ENCODE peak calls at places on chromosome 7, in ten cellular contexts. One of them, this sample, is unnamed.

GRCh38 chr7:146606628-146607027 is 490.0 kb downstream of the CNTNAP2 start:
- DNase-seq in aorta: no peak
- DNase-seq in fibroblast of lung: no peak
- DNase-seq in mucosa of descending colon: no peak
- DNase-seq in ovary: no peak
- DNase-seq in IMR-90: no peak
- DNase-seq in psoas muscle: no peak
- DNase-seq in sigmoid colon: no peak
- DNase-seq in stomach: no peak
- DNase-seq in neuronal stem cell: no peak
- DNase-seq in this sample: no peak

GRCh38 chr7:131546583-131547111 is 9.8 kb downstream of the PODXL start:
- DNase-seq in aorta: no peak
- DNase-seq in mucosa of descending colon: no peak
- DNase-seq in sigmoid colon: peak; percentile 57
- DNase-seq in psoas muscle: no peak
- DNase-seq in ovary: no peak
- DNase-seq in stomach: no peak
- DNase-seq in neuronal stem cell: peak; percentile 46
- DNase-seq in IMR-90: no peak
- DNase-seq in fibroblast of lung: no peak
- DNase-seq in this sample: peak; percentile 16

GRCh38 chr7:148624735-148625134 is 34.2 kb downstream of the C7orf33 start:
- DNase-seq in aorta: no peak
- DNase-seq in mucosa of descending colon: no peak
- DNase-seq in stomach: no peak
- DNase-seq in neuronal stem cell: no peak
- DNase-seq in fibroblast of lung: no peak
- DNase-seq in IMR-90: no peak
- DNase-seq in ovary: no peak
- DNase-seq in psoas muscle: no peak
- DNase-seq in sigmoid colon: no peak
- DNase-seq in this sample: no peak

GRCh38 chr7:96016735-96017134 is 244.4 kb downstream of the DYNC1I1 start:
- DNase-seq in aorta: no peak
- DNase-seq in fibroblast of lung: no peak
- DNase-seq in IMR-90: no peak
- DNase-seq in sigmoid colon: no peak
- DNase-seq in neuronal stem cell: no peak
- DNase-seq in stomach: no peak
- DNase-seq in mucosa of descending colon: no peak
- DNase-seq in psoas muscle: no peak
- DNase-seq in ovary: no peak
- DNase-seq in this sample: no peak

GRCh38 chr7:108408294-108409004 is 47.8 kb downstream of the NRCAM start:
- DNase-seq in sigmoid colon: no peak
- DNase-seq in ovary: no peak
- DNase-seq in aorta: no peak
- DNase-seq in IMR-90: no peak
- DNase-seq in stomach: no peak
- DNase-seq in mucosa of descending colon: no peak
- DNase-seq in fibroblast of lung: peak; percentile 34
- DNase-seq in neuronal stem cell: no peak
- DNase-seq in psoas muscle: no peak
- DNase-seq in this sample: no peak

GRCh38 chr7:81684513-81685262 is 85.2 kb downstream of the HGF start:
- DNase-seq in aorta: peak; percentile 98
- DNase-seq in neuronal stem cell: peak; percentile 20
- DNase-seq in sigmoid colon: peak; percentile 98
- DNase-seq in ovary: peak; percentile 65
- DNase-seq in mucosa of descending colon: peak; percentile 51
- DNase-seq in fibroblast of lung: peak; percentile 100
- DNase-seq in IMR-90: peak; percentile 100
- DNase-seq in stomach: peak; percentile 79
- DNase-seq in psoas muscle: peak; percentile 88
- DNase-seq in this sample: no peak

GRCh38 chr7:26156454-26157365 is 4.7 kb downstream of the NFE2L3 start:
- DNase-seq in stomach: no peak
- DNase-seq in neuronal stem cell: no peak
- DNase-seq in aorta: no peak
- DNase-seq in sigmoid colon: no peak
- DNase-seq in psoas muscle: no peak
- DNase-seq in ovary: no peak
- DNase-seq in mucosa of descending colon: no peak
- DNase-seq in fibroblast of lung: peak; percentile 89
- DNase-seq in IMR-90: peak; percentile 97
- DNase-seq in this sample: peak; percentile 57

GRCh38 chr7:134357486-134357885 is 40.8 kb upstream of the SLC35B4 start:
- DNase-seq in mucosa of descending colon: no peak
- DNase-seq in fibroblast of lung: no peak
- DNase-seq in aorta: no peak
- DNase-seq in IMR-90: no peak
- DNase-seq in psoas muscle: no peak
- DNase-seq in neuronal stem cell: no peak
- DNase-seq in sigmoid colon: no peak
- DNase-seq in stomach: no peak
- DNase-seq in ovary: no peak
- DNase-seq in this sample: no peak

GRCh38 chr7:25774675-25775074 is 377.3 kb upstream of the NFE2L3 start:
- DNase-seq in psoas muscle: no peak
- DNase-seq in ovary: no peak
- DNase-seq in sigmoid colon: no peak
- DNase-seq in aorta: no peak
- DNase-seq in stomach: no peak
- DNase-seq in neuronal stem cell: no peak
- DNase-seq in mucosa of descending colon: no peak
- DNase-seq in IMR-90: no peak
- DNase-seq in fibroblast of lung: no peak
- DNase-seq in this sample: no peak

GRCh38 chr7:22344655-22345054 is 12.3 kb downstream of the RAPGEF5 start:
- DNase-seq in mucosa of descending colon: no peak
- DNase-seq in fibroblast of lung: no peak
- DNase-seq in aorta: no peak
- DNase-seq in IMR-90: no peak
- DNase-seq in sigmoid colon: no peak
- DNase-seq in neuronal stem cell: no peak
- DNase-seq in psoas muscle: no peak
- DNase-seq in ovary: no peak
- DNase-seq in stomach: no peak
- DNase-seq in this sample: no peak
- H3K4me1 ChIP-seq in mucosa of descending colon: peaks cover 14% of the 10 kb centered on the region
- H3K4me1 ChIP-seq in fibroblast of lung: no peaks in the 10 kb centered on the region
- H3K4me1 ChIP-seq in aorta: no peaks in the 10 kb centered on the region
- H3K4me1 ChIP-seq in IMR-90: no peaks in the 10 kb centered on the region
- H3K4me1 ChIP-seq in sigmoid colon: no peaks in the 10 kb centered on the region
- H3K4me1 ChIP-seq in neuronal stem cell: no peaks in the 10 kb centered on the region
- H3K4me1 ChIP-seq in psoas muscle: no peaks in the 10 kb centered on the region
- H3K4me1 ChIP-seq in ovary: no peaks in the 10 kb centered on the region
- H3K4me1 ChIP-seq in stomach: no peaks in the 10 kb centered on the region
- H3K4me1 ChIP-seq in this sample: no peaks in the 10 kb centered on the region

DNA sequence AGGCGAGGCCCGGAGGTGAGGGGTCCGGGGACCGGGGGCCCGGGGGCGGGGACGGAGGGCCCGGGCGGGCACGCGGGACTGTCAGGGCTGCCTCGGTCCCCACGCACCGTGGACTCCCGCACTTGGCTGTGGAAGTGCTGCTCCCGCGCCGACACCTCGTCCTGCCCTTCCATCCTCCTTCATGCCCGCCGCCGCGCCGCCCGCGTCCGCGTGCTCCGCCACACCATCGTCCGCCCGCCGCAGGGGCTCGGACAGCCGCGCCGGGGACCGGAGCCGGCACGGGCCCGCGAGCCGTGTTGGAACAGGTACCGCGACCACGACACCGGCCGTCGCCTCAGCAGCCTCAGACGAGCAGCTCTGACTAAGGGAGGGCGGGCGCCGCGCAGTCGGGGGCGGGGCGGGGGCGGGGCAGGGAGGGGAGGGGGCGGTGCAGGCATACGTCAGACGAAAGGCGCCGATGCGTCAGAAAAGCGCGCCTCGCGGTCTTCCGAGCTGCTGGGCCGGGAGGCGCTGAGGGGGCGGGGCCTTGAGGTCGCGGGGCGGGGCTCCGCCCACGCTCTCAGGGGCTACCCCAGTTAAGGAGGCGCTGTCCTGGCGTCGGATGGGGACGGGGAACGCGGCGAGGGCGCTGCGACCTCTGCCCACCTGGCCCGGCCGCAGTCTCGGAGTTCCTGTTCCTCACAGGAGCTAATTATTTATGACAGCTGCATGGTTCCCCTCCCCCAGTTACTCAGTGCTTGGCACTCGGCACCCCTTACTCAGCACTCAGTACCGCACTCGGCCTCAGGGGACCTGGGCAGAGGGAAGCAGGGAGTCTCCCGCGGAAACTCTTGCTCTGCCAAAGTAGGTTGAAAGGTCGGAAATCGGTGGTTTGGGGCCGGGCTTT is at the start of gene LMBR1:
- DNase-seq in IMR-90: peak; percentile 94
- DNase-seq in psoas muscle: peak; percentile 94
- DNase-seq in stomach: peak; percentile 96
- DNase-seq in sigmoid colon: peak; percentile 97
- DNase-seq in neuronal stem cell: peak; percentile 95
- DNase-seq in aorta: peak; percentile 94
- DNase-seq in mucosa of descending colon: peak; percentile 97
- DNase-seq in fibroblast of lung: peak; percentile 96
- DNase-seq in ovary: peak; percentile 95
- DNase-seq in this sample: peak; percentile 96
- H3K36me3 ChIP-seq in IMR-90: no peaks in the 10 kb centered on the region
- H3K36me3 ChIP-seq in psoas muscle: no peaks in the 10 kb centered on the region
- H3K36me3 ChIP-seq in stomach: no peaks in the 10 kb centered on the region
- H3K36me3 ChIP-seq in sigmoid colon: no peaks in the 10 kb centered on the region
- H3K36me3 ChIP-seq in neuronal stem cell: no peaks in the 10 kb centered on the region
- H3K36me3 ChIP-seq in aorta: no peaks in the 10 kb centered on the region
- H3K36me3 ChIP-seq in mucosa of descending colon: no peaks in the 10 kb centered on the region
- H3K36me3 ChIP-seq in fibroblast of lung: no peaks in the 10 kb centered on the region
- H3K36me3 ChIP-seq in ovary: no peaks in the 10 kb centered on the region
- H3K36me3 ChIP-seq in this sample: no peaks in the 10 kb centered on the region

GRCh38 chr7:50315193-50315592 is 10.7 kb downstream of the IKZF1 start:
- DNase-seq in neuronal stem cell: no peak
- DNase-seq in fibroblast of lung: no peak
- DNase-seq in mucosa of descending colon: no peak
- DNase-seq in psoas muscle: no peak
- DNase-seq in stomach: no peak
- DNase-seq in sigmoid colon: no peak
- DNase-seq in aorta: no peak
- DNase-seq in ovary: no peak
- DNase-seq in IMR-90: no peak
- DNase-seq in this sample: no peak

GRCh38 chr7:50314778-50315177 is 10.3 kb downstream of the IKZF1 start:
- DNase-seq in IMR-90: no peak
- DNase-seq in ovary: no peak
- DNase-seq in sigmoid colon: no peak
- DNase-seq in stomach: no peak
- DNase-seq in mucosa of descending colon: no peak
- DNase-seq in psoas muscle: no peak
- DNase-seq in aorta: no peak
- DNase-seq in neuronal stem cell: no peak
- DNase-seq in fibroblast of lung: no peak
- DNase-seq in this sample: no peak

GRCh38 chr7:50315739-50316671 is 11.5 kb downstream of the IKZF1 start:
- DNase-seq in IMR-90: no peak
- DNase-seq in sigmoid colon: no peak
- DNase-seq in neuronal stem cell: no peak
- DNase-seq in fibroblast of lung: no peak
- DNase-seq in aorta: no peak
- DNase-seq in mucosa of descending colon: no peak
- DNase-seq in psoas muscle: no peak
- DNase-seq in stomach: no peak
- DNase-seq in ovary: no peak
- DNase-seq in this sample: no peak

GRCh38 chr7:50317221-50317678 is 12.7 kb downstream of the IKZF1 start:
- DNase-seq in neuronal stem cell: no peak
- DNase-seq in fibroblast of lung: no peak
- DNase-seq in psoas muscle: no peak
- DNase-seq in sigmoid colon: no peak
- DNase-seq in aorta: no peak
- DNase-seq in ovary: no peak
- DNase-seq in mucosa of descending colon: no peak
- DNase-seq in stomach: no peak
- DNase-seq in IMR-90: no peak
- DNase-seq in this sample: peak; percentile 84

DNA sequence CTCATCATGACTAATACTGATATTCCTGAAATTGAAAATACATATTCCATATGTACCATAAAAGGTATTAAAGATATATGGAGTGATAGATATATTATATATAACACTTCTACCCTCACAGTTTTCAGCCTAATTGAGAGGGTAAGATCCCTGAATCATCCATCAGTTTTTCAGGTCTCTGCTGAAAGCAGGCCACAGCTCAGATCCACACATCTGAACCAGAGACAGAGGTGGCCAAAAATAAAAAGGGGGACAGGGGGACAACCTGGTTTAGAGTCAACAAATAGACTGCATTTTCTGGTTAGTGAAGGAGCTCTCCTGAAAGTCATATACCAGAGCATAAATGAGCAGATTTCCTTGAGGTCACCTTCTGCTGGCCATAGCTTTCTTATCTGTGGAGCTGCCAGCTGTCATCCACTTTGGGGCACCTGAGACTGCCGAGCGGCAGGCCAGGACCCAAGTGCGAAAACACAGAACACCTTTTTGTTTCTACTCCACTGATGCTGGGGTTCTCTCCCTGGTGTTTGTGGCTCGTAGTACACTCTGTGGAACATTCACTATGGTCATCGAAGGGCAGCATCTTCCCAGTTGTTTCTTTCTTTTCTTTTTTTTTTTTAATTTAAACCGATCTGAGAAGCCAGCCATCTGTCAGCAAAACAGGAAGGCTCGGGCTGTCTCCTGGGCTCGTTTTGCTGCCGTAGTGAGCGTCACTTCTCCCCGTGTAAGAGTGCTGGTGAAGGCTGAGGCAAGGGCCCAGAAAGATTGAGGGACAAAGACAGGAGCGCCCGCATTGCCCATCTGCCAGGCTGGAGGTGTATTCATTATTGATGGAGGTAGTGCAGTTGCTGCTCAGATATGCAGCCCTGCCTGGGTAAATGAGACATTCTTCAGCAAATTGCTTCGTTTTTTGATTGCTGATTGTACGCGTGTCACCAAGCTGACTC is 13.5 kb downstream of the IKZF1 start:
- DNase-seq in IMR-90: no peak
- DNase-seq in sigmoid colon: no peak
- DNase-seq in ovary: no peak
- DNase-seq in aorta: no peak
- DNase-seq in stomach: no peak
- DNase-seq in fibroblast of lung: no peak
- DNase-seq in neuronal stem cell: no peak
- DNase-seq in psoas muscle: no peak
- DNase-seq in mucosa of descending colon: no peak
- DNase-seq in this sample: peak; percentile 70
- H3K4me1 ChIP-seq in IMR-90: no peaks in the 10 kb centered on the region
- H3K4me1 ChIP-seq in sigmoid colon: no peaks in the 10 kb centered on the region
- H3K4me1 ChIP-seq in ovary: no peaks in the 10 kb centered on the region
- H3K4me1 ChIP-seq in aorta: no peaks in the 10 kb centered on the region
- H3K4me1 ChIP-seq in stomach: peaks cover 6% of the 10 kb centered on the region
- H3K4me1 ChIP-seq in fibroblast of lung: no peaks in the 10 kb centered on the region
- H3K4me1 ChIP-seq in neuronal stem cell: peaks cover 13% of the 10 kb centered on the region
- H3K4me1 ChIP-seq in psoas muscle: no peaks in the 10 kb centered on the region
- H3K4me1 ChIP-seq in mucosa of descending colon: no peaks in the 10 kb centered on the region
- H3K4me1 ChIP-seq in this sample: peaks cover 95% of the 10 kb centered on the region

DNA sequence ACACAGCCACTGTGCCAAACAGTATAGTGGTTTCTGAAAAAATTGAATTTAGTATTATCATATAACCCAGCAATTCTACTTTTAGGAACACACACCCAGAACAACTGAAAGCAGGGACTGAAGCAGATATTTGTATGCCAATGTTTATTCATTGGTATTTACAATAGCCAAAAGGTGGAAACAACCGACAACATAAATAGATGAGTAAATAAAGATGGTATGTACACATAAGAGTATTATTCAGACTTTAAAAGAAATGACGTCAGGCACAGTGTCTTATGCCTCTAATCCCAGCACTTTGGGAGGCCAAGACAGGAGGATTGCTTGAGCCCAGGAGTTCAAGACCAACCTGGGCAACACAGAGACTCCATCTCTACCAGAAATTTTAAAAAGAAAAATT is 7.2 kb downstream of the CDCA7L start:
- DNase-seq in mucosa of descending colon: no peak
- DNase-seq in sigmoid colon: no peak
- DNase-seq in neuronal stem cell: no peak
- DNase-seq in psoas muscle: no peak
- DNase-seq in IMR-90: no peak
- DNase-seq in aorta: no peak
- DNase-seq in stomach: no peak
- DNase-seq in ovary: no peak
- DNase-seq in fibroblast of lung: no peak
- DNase-seq in this sample: no peak
- H3K36me3 ChIP-seq in mucosa of descending colon: no peaks in the 10 kb centered on the region
- H3K36me3 ChIP-seq in sigmoid colon: no peaks in the 10 kb centered on the region
- H3K36me3 ChIP-seq in neuronal stem cell: no peaks in the 10 kb centered on the region
- H3K36me3 ChIP-seq in psoas muscle: no peaks in the 10 kb centered on the region
- H3K36me3 ChIP-seq in IMR-90: peaks cover 2% of the 10 kb centered on the region
- H3K36me3 ChIP-seq in aorta: no peaks in the 10 kb centered on the region
- H3K36me3 ChIP-seq in stomach: no peaks in the 10 kb centered on the region
- H3K36me3 ChIP-seq in ovary: no peaks in the 10 kb centered on the region
- H3K36me3 ChIP-seq in fibroblast of lung: no peaks in the 10 kb centered on the region
- H3K36me3 ChIP-seq in this sample: no peaks in the 10 kb centered on the region

This sample was measured in CD4-positive, CD25-positive, alpha-beta regulatory T cell.